ENCODE peak calls at places on chromosomes 2 and 18, in seven cellular contexts. J is iPS DF 19.7, W is uterus, K is NCI-H1436, R is HEK293T, E is cerebellar cortex, N is AG08396. C is an unnamed sample.

GRCh38 chr2:145687445-145688104 is 1167.7 kb upstream of the ZEB2 start:
- DNase-seq in J (no peak), W (no peak), K (no peak), R (no peak), E (no peak), N (no peak), C (no peak)

GRCh38 chr2:30293303-30293912 is 62.1 kb downstream of the LBH start:
- DNase-seq in J (no peak), W (peak), K (no peak), R (no peak), E (no peak), N (peak), C (no peak)

GRCh38 chr2:113858764-113859163 is 31.1 kb upstream of the ACTR3 start:
- DNase-seq in J (no peak), W (no peak), K (no peak), R (no peak), E (no peak), N (peak), C (no peak)

GRCh38 chr2:236254674-236255073 is 9.5 kb downstream of the ASB18 start:
- DNase-seq in J (no peak), W (no peak), K (no peak), R (no peak), E (no peak), N (no peak), C (no peak)

GRCh38 chr18:23424616-23425015 is 28.5 kb upstream of the RIOK3 start:
- DNase-seq in J (no peak), W (no peak), K (no peak), R (no peak), E (no peak), N (no peak), C (no peak)

GRCh38 chr2:508121-508520 is 169.1 kb downstream of the TMEM18 start:
- DNase-seq in J (no peak), W (no peak), K (no peak), R (no peak), E (no peak), N (no peak), C (no peak)

GRCh38 chr18:33317640-33318039 is 122.9 kb downstream of the CCDC178 start:
- DNase-seq in J (no peak), W (no peak), K (no peak), R (no peak), E (no peak), N (no peak), C (no peak)

GRCh38 chr2:64955467-64955866 is 33.7 kb upstream of the SLC1A4 start:
- DNase-seq in J (no peak), W (no peak), K (no peak), R (no peak), E (no peak), N (no peak), C (no peak)

GRCh38 chr2:202178342-202178958 is 59.9 kb downstream of the SUMO1 start:
- DNase-seq in J (no peak), W (peak), K (peak), R (peak), E (peak), N (peak), C (peak)

GRCh38 chr2:60717691-60718090 is 38.4 kb upstream of the PAPOLG start:
- DNase-seq in J (no peak), W (no peak), K (no peak), R (no peak), E (no peak), N (no peak), C (no peak)